ENCODE peak calls at places on chromosomes 5 and 9, in seven cellular contexts. T, K, I, Q, R, D and A are unnamed samples.

GRCh38 chr5:91641730-91642350 is 258.7 kb upstream of the ARRDC3 start:
- DNase-seq in T (no peak), K (no peak), I (peak), Q (no peak), R (no peak), D (peak), A (peak)

GRCh38 chr5:55568629-55569512 is 34.1 kb upstream of the PLPP1 start:
- DNase-seq in T (peak), K (no peak), I (peak), Q (no peak), R (no peak), D (peak), A (no peak)

GRCh38 chr5:59081693-59082092 is 498.8 kb downstream of the RAB3C start:
- DNase-seq in T (no peak), K (no peak), I (no peak), Q (no peak), R (no peak), D (no peak), A (no peak)

GRCh38 chr9:131994364-131995110 is 85.1 kb downstream of the MED27 start:
- DNase-seq in T (no peak), K (no peak), I (no peak), Q (no peak), R (no peak), D (no peak), A (no peak)

GRCh38 chr5:141475625-141476131 is at the start of gene PCDHGC3:
- DNase-seq in T (peak), K (peak), I (peak), Q (peak), R (peak), D (peak), A (peak)

GRCh38 chr9:91395106-91395552 is 28.5 kb downstream of the NFIL3 start:
- DNase-seq in T (no peak), K (no peak), I (no peak), Q (no peak), R (no peak), D (peak), A (peak)

GRCh38 chr5:56066931-56067450 is 72.2 kb upstream of the IL6ST start:
- DNase-seq in T (no peak), K (no peak), I (no peak), Q (no peak), R (no peak), D (no peak), A (no peak)

GRCh38 chr9:6757132-6757987 is at the start of gene KDM4C:
- DNase-seq in T (peak), K (peak), I (peak), Q (peak), R (peak), D (peak), A (peak)

GRCh38 chr5:27038476-27038875 is at the start of gene CDH9:
- DNase-seq in T (no peak), K (no peak), I (peak), Q (peak), R (no peak), D (no peak), A (no peak)

GRCh38 chr5:41686767-41687166 is 176.4 kb upstream of the PLCXD3 start:
- DNase-seq in T (no peak), K (no peak), I (no peak), Q (no peak), R (no peak), D (no peak), A (no peak)

GRCh38 chr5:179375966-179376365 is 30.7 kb upstream of the ADAMTS2 start:
- DNase-seq in T (no peak), K (no peak), I (no peak), Q (no peak), R (no peak), D (no peak), A (no peak)

GRCh38 chr9:123278361-123278760 is 10.0 kb upstream of the STRBP start:
- DNase-seq in T (no peak), K (no peak), I (no peak), Q (no peak), R (no peak), D (no peak), A (no peak)

GRCh38 chr9:108780949-108781734 is 74.6 kb downstream of the ACTL7B start:
- DNase-seq in T (no peak), K (no peak), I (no peak), Q (no peak), R (no peak), D (no peak), A (peak)

GRCh38 chr5:79800979-79801827 is 111.6 kb downstream of the CMYA5 start:
- DNase-seq in T (no peak), K (no peak), I (peak), Q (no peak), R (no peak), D (peak), A (no peak)

GRCh38 chr9:109856785-109857184 is 76.8 kb downstream of the PALM2AKAP2 start:
- DNase-seq in T (no peak), K (peak), I (no peak), Q (no peak), R (no peak), D (no peak), A (no peak)

GRCh38 chr5:19018822-19019221 is 969.2 kb downstream of the CDH18 start:
- DNase-seq in T (no peak), K (no peak), I (peak), Q (no peak), R (no peak), D (no peak), A (no peak)

GRCh38 chr9:88535932-88536324 is 950 bp downstream of the NXNL2 start:
- DNase-seq in T (no peak), K (peak), I (no peak), Q (no peak), R (peak), D (peak), A (no peak)

GRCh38 chr5:122237906-122238305 is 74.1 kb upstream of the SNCAIP start:
- DNase-seq in T (no peak), K (no peak), I (no peak), Q (no peak), R (no peak), D (no peak), A (peak)

GRCh38 chr5:151264113-151264512 is 11.1 kb downstream of the GM2A start:
- DNase-seq in T (no peak), K (no peak), I (peak), Q (no peak), R (no peak), D (peak), A (peak)

GRCh38 chr5:126805108-126805507 is 28.2 kb downstream of the LMNB1 start:
- DNase-seq in T (no peak), K (no peak), I (peak), Q (no peak), R (no peak), D (peak), A (peak)

GRCh38 chr5:2659071-2659470 is 92.4 kb downstream of the IRX2 start:
- DNase-seq in T (no peak), K (no peak), I (no peak), Q (no peak), R (no peak), D (peak), A (no peak)

GRCh38 chr9:97220894-97221477 is 86.5 kb upstream of the CCDC180 start:
- DNase-seq in T (no peak), K (no peak), I (no peak), Q (peak), R (no peak), D (no peak), A (no peak)

GRCh38 chr5:35246411-35246810 is 16.1 kb upstream of the PRLR start:
- DNase-seq in T (no peak), K (no peak), I (no peak), Q (no peak), R (no peak), D (no peak), A (no peak)

GRCh38 chr9:109576762-109577161 is 78.7 kb upstream of the PTPN3 start:
- DNase-seq in T (no peak), K (no peak), I (no peak), Q (no peak), R (no peak), D (no peak), A (peak)

GRCh38 chr9:85554349-85554748 is 187.4 kb downstream of the AGTPBP1 start:
- DNase-seq in T (no peak), K (no peak), I (no peak), Q (no peak), R (no peak), D (no peak), A (no peak)

GRCh38 chr5:68435611-68436010 is 220.1 kb downstream of the PIK3R1 start:
- DNase-seq in T (no peak), K (no peak), I (no peak), Q (no peak), R (no peak), D (no peak), A (no peak)

GRCh38 chr9:83620841-83621636 is 1.9 kb upstream of the IDNK start:
- DNase-seq in T (no peak), K (no peak), I (peak), Q (peak), R (no peak), D (peak), A (peak)

GRCh38 chr9:83625120-83625710 is 2.3 kb downstream of the IDNK start:
- DNase-seq in T (no peak), K (no peak), I (no peak), Q (no peak), R (no peak), D (peak), A (no peak)

GRCh38 chr9:83622814-83623633 is at the start of gene IDNK:
- DNase-seq in T (no peak), K (peak), I (peak), Q (peak), R (peak), D (peak), A (peak)

GRCh38 chr9:83623634-83623991 is 670 bp downstream of the IDNK start:
- DNase-seq in T (no peak), K (no peak), I (peak), Q (no peak), R (no peak), D (no peak), A (no peak)

DNA sequence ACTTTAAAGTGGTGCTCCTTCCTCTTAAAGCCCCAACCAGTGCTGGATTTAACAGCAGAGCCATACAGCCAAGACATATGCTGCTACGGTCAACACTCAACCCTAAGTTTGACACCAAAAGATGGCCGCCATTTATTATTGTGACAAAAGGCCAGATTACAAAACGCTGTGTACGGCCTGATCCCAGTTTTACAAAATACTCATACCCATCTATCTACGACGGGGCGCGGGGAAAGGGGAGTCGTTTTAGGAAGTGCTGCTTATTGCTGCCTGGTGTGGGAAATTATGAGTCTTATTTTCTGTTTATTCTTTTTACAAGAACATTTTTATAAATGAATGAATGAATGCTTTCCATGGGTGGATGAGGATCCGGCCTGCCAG is 520 bp upstream of the IDNK start:
- DNase-seq in T (no peak), K (no peak), I (no peak), Q (no peak), R (no peak), D (no peak), A (no peak)
- TF ChIP-seq CTCF in T (no peak), K (no peak), I (no peak), Q (no peak), R (no peak), D (no peak), A (no peak)

DNA sequence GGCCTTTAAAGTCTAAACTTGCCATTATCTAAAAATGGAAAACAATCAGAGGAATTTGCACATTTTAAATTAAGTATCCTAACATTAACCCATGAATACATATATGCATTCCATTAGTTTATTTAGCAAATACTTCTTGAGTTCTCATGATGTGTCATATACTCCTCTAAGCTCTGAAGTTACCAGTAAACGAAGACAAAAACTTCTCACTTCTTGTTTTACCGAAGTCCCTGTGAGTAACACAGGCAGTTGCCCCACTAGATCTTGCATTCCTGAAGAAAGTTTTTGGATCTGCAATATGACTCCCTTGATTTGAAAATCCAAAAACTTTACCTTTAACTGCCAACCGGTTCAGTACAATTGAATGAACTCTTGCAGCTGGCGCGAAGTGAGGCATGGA is 439.0 kb upstream of the MPDZ start:
- DNase-seq in T (no peak), K (no peak), I (peak), Q (no peak), R (no peak), D (no peak), A (peak)
- TF ChIP-seq CTCF in T (no peak), K (no peak), I (no peak), Q (no peak), R (no peak), D (no peak), A (no peak)

GRCh38 chr9:78261403-78262001 is 25.6 kb downstream of the CEP78 start:
- DNase-seq in T (no peak), K (no peak), I (peak), Q (no peak), R (no peak), D (peak), A (peak)
- TF ChIP-seq CTCF in T (peak), K (peak), I (peak), Q (peak), R (peak), D (peak), A (peak)

DNA sequence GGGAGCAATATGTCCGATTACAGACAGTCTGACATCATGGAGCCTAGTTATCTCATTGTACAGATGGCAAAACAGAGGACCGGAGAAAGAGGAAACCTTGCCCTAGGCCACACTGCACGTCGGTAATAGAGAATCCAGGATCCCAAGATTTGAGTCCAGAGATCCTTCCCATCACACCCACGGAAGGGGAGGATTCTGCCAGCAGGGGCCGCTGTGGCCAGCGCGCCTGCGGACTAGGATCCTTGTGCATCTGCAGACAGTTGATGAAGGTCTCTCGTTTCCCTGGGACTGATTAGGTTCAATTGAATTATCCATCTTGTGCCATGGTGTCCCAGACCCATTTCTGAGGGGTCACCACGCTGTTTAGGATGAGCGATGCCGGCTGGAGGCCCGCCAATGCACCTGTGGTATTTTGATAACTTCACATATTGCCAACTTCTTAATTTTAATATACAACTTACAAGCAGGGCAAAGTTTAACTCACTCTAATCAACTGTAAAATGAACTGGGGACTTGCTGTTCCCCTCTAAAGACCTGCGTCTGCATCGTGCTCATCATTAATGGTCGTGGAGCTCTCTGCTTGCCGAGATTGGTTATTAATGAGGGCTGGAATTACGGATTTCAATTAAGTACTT is 592.7 kb upstream of the BRINP1 start:
- DNase-seq in T (no peak), K (peak), I (peak), Q (peak), R (no peak), D (peak), A (no peak)
- TF ChIP-seq CTCF in T (peak), K (peak), I (peak), Q (peak), R (peak), D (peak), A (no peak)

GRCh38 chr9:20685769-20686168 is 1.7 kb downstream of the FOCAD start:
- DNase-seq in T (no peak), K (no peak), I (no peak), Q (no peak), R (no peak), D (no peak), A (no peak)
- TF ChIP-seq CTCF in T (no peak), K (no peak), I (no peak), Q (no peak), R (no peak), D (no peak), A (no peak)